ENCODE peak calls at places on chromosomes 5 and 9, in five cellular contexts. I is HFF-Myc; O is cardiac fibroblast; K is psoas muscle; Q is CD8-positive, alpha-beta T cell. A is an unnamed sample.
A peak's percentile ranks its signal among the peaks of the same experiment; 100 is the strongest.

GRCh38 chr5:109865636-109866035 is 175.9 kb downstream of the MAN2A1 start:
- DNase-seq in K (no peak), O (peak; percentile 98), Q (no peak), I (peak; percentile 75), A (peak; percentile 77)

GRCh38 chr5:80963521-80963895 is 3.3 kb downstream of the RASGRF2 start:
- DNase-seq in I (no peak), Q (no peak), K (no peak), O (peak; percentile 11), A (no peak)

GRCh38 chr9:88106492-88106891 is 31.8 kb downstream of the SPATA31C2 start:
- DNase-seq in O (peak; percentile 37), I (no peak), K (no peak), Q (no peak), A (peak; percentile 31)

GRCh38 chr5:52794519-52794918 is 6.8 kb downstream of the ITGA1 start:
- DNase-seq in Q (no peak), K (no peak), O (peak; percentile 64), I (no peak), A (no peak)

GRCh38 chr9:16561121-16561520 is 309.3 kb downstream of the BNC2 start:
- DNase-seq in K (no peak), O (peak; percentile 62), I (no peak), Q (no peak), A (no peak)

GRCh38 chr5:93062548-93062947 is 518.5 kb downstream of the NR2F1-AS1 start:
- DNase-seq in K (no peak), O (peak; percentile 33), I (no peak), Q (no peak), A (no peak)

GRCh38 chr9:117232266-117232665 is 182.6 kb downstream of the ASTN2 start:
- DNase-seq in I (no peak), Q (no peak), K (no peak), O (no peak), A (no peak)

GRCh38 chr9:70058569-70059161 is 15.0 kb downstream of the MAMDC2 start:
- DNase-seq in K (no peak), Q (no peak), O (no peak), I (no peak), A (no peak)

DNA sequence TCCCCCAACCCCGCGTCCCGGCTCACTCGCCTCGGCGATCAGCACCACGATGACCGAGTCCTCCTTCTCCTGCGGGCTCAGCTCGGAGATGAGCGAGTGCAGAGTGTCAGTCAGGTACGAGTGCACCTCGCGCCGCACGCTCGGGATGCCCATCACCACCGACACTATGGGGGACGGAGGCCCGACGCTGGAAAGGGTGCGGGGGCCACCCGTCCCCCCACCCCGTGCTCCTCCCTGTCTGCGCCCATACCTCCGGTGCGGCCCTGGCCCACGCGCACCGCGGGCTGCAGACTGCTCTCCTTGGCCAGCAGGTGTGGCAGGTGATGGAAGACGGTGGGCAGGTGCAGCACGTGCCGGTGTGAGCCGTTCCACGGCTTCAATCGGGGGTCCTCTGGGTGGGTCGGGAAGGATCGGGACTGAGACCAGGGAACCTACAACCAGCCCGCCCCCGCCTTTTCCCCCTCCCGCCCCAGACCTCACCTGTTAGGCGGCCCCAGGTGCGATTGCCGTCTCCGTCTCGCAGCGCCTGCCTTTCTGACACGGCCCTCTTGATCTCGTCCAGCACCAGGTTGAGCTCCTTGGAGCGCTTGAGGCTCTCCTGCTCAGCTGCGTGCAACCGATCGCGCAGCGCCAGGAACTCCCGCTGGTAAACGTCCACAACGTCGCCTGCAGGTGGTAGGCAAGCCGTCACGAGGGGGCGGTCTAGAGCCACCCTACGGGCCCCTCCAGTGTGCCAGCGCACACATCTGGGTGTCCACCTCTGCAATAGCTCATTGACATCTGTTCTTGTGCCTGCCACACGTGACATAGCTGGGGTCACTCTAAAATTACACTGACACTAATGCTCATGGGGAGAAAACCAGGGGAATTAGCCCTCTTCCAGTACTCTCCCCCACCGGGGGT is 5.1 kb downstream of the MGAT4B start:
- DNase-seq in K (peak; percentile 81), Q (peak; percentile 92), O (peak; percentile 48), I (no peak), A (no peak)
- TF ChIP-seq CTCF in K (peak; percentile 64), Q (peak; percentile 80), O (peak; percentile 44), I (peak; percentile 63), A (peak; percentile 50)

GRCh38 chr5:9545959-9546851 is at the start of gene SEMA5A:
- DNase-seq in O (peak; percentile 68), K (peak; percentile 71), Q (no peak), I (no peak), A (no peak)

GRCh38 chr5:9544056-9544455 is 1.8 kb downstream of the SEMA5A start:
- DNase-seq in O (no peak), Q (no peak), K (no peak), I (no peak), A (no peak)

GRCh38 chr5:9546973-9547947 is 1.4 kb upstream of the SEMA5A start:
- DNase-seq in Q (no peak), I (no peak), K (peak; percentile 14), O (peak; percentile 79), A (peak; percentile 68)

GRCh38 chr5:9544502-9545300 is 1.2 kb downstream of the SEMA5A start:
- DNase-seq in O (peak; percentile 85), Q (no peak), I (no peak), K (peak; percentile 81), A (no peak)

DNA sequence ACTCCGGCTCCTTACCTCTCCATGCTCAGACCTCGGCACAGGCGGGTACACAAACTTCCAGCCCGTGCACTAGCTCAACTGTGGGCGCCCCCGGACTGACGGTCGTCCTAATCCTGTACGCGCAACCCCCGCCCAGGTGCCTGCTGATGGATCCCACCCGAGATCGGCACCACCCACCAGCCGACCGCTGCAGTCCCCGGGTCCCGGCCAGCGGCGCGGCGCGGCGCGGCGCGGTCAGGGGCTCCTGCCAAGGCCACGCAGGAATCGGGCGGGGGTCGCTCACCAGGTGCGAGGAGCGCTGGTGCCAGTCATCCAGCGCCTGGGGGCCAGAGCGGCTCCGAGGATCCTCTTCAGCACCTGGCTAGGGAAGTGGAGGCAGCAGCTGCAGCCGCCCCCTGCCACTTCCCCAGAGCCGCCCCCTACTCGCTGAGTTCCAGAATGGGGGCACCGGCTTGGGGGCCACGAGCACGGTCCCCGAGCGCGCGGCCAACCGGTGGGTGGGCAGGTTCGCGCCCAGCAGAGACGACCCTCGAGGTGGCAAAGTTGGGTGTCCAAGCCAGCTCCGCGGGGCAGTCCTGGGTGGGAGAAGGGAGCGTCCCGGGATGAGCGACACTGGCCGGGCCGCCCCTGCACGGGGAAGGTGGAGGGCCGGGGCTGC is 445 bp downstream of the SEMA5A start:
- DNase-seq in I (no peak), Q (no peak), K (peak; percentile 20), O (no peak), A (no peak)
- H3K4me3 ChIP-seq in I (peak overlapping the region; percentile 70), Q (no peak overlapping the region), K (peak overlapping the region; percentile 77), O (peak overlapping the region; percentile 92), A (peak overlapping the region; percentile 95)

GRCh38 chr5:73532195-73532594 is 33.2 kb downstream of the ANKRA2 start:
- DNase-seq in Q (no peak), I (no peak), O (no peak), K (no peak), A (no peak)

GRCh38 chr5:73528248-73528647 is 30.0 kb downstream of the BTF3 start:
- DNase-seq in I (no peak), Q (no peak), K (no peak), O (no peak), A (no peak)

GRCh38 chr5:73529081-73529480 is 30.8 kb downstream of the BTF3 start:
- DNase-seq in Q (no peak), K (no peak), I (no peak), O (no peak), A (no peak)

GRCh38 chr5:73534001-73534547 is 31.4 kb downstream of the ANKRA2 start:
- DNase-seq in O (no peak), I (no peak), Q (no peak), K (no peak), A (no peak)

GRCh38 chr5:73531356-73531755 is 33.1 kb downstream of the BTF3 start:
- DNase-seq in O (no peak), Q (no peak), I (no peak), K (no peak), A (no peak)
- TF ChIP-seq CTCF in O (no peak), Q (no peak), I (no peak), K (no peak), A (no peak)

DNA sequence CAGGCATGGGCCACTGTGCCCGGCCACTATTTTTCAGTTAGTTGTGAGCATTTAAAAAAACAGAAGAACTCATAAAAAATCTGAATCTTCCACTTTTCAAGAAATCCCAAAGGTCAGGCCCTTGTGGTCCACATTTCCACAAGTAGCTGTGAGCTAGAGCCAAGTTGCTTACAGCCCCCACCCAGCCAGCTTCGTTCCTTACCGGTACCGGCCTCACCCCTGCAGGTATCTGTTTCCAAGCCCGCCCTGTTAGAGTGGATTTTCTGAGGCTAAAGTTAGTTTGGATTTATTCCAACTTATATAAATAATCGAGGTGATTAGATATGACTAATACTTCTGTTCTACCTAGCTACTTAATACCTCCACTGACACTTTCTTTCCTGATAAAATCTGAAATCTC is 81.0 kb downstream of the F2RL2 start:
- DNase-seq in I (no peak), K (no peak), Q (no peak), O (no peak), A (no peak)
- H3K4me3 ChIP-seq in I (no peak overlapping the region), K (no peak overlapping the region), Q (no peak overlapping the region), O (no peak overlapping the region), A (no peak overlapping the region)